ENCODE peak calls at places on chromosomes 7 and 10, in seven cellular contexts. P is non-pigmented ciliary epithelial cell; Y is iPS-NIHi11; E is endothelial cell of umbilical vein; T is nephron progenitor cell; M is activated naive CD8-positive, alpha-beta T cell treated with anti-CD3 and anti-CD28 coated beads, Interleukin-2, amount 50 U/mL, for 16 hours; F is substantia nigra. K is an unnamed sample.

GRCh38 chr10:43679509-43679908 is 30.8 kb upstream of the ZNF32 start:
- DNase-seq in P (no peak), Y (no peak), E (no peak), T (no peak), M (no peak), F (no peak), K (no peak)

GRCh38 chr10:6399241-6399701 is 180.8 kb downstream of the PRKCQ start:
- DNase-seq in P (no peak), Y (no peak), E (no peak), T (no peak), M (no peak), F (peak; percentile 17), K (peak; percentile 47)

GRCh38 chr7:117750612-117751563 is 122.4 kb downstream of the CTTNBP2 start:
- DNase-seq in P (peak; percentile 1), Y (no peak), E (peak; percentile 21), T (no peak), M (no peak), F (no peak), K (no peak)

GRCh38 chr10:48406204-48406603 is 99.7 kb downstream of the MAPK8 start:
- DNase-seq in P (no peak), Y (peak; percentile 29), E (no peak), T (no peak), M (no peak), F (no peak), K (peak; percentile 6)

GRCh38 chr10:120824864-120825263 is 26.3 kb upstream of the WDR11 start:
- DNase-seq in P (no peak), Y (peak; percentile 73), E (peak; percentile 15), T (peak; percentile 32), M (no peak), F (no peak), K (peak; percentile 63)

GRCh38 chr10:13684252-13684791 is 97.6 kb downstream of the PRPF18 start:
- DNase-seq in P (no peak), Y (no peak), E (peak; percentile 93), T (no peak), M (no peak), F (peak; percentile 39), K (no peak)

GRCh38 chr7:159099711-159100231 is 44.9 kb downstream of the VIPR2 start:
- DNase-seq in P (no peak), Y (no peak), E (no peak), T (no peak), M (no peak), F (no peak), K (no peak)

GRCh38 chr10:128462026-128462425 is 335.8 kb upstream of the MKI67 start:
- DNase-seq in P (no peak), Y (no peak), E (no peak), T (no peak), M (no peak), F (no peak), K (no peak)

GRCh38 chr7:151520419-151521229 is 929 bp upstream of the RHEB start:
- DNase-seq in P (no peak), Y (peak; percentile 34), E (no peak), T (peak; percentile 9), M (peak; percentile 22), F (no peak), K (no peak)

K was measured in ELF-1.